ENCODE peak calls at places on chromosome 4, in four cellular contexts. One of them, this sample, is unnamed.

GRCh38 chr4:114263233-114263632 is 283.8 kb upstream of the ARSJ start:
- DNase-seq in GDM1: no peak
- DNase-seq in NCI-H774: no peak
- DNase-seq in B cell: no peak
- DNase-seq in this sample: peak

GRCh38 chr4:40283413-40283812 is 51.7 kb upstream of the CHRNA9 start:
- DNase-seq in GDM1: no peak
- DNase-seq in NCI-H774: no peak
- DNase-seq in B cell: no peak
- DNase-seq in this sample: no peak

GRCh38 chr4:143348233-143349077 is 11.8 kb downstream of the GAB1 start:
- DNase-seq in GDM1: no peak
- DNase-seq in NCI-H774: no peak
- DNase-seq in B cell: no peak
- DNase-seq in this sample: no peak

GRCh38 chr4:70772929-70773555 is 51.3 kb downstream of the RUFY3 start:
- DNase-seq in GDM1: no peak
- DNase-seq in NCI-H774: no peak
- DNase-seq in B cell: no peak
- DNase-seq in this sample: no peak

GRCh38 chr4:23887173-23887572 is 2.7 kb downstream of the PPARGC1A start:
- DNase-seq in GDM1: no peak
- DNase-seq in NCI-H774: no peak
- DNase-seq in B cell: no peak
- DNase-seq in this sample: no peak

GRCh38 chr4:124146071-124146470 is 566.5 kb downstream of the ANKRD50 start:
- DNase-seq in GDM1: no peak
- DNase-seq in NCI-H774: no peak
- DNase-seq in B cell: no peak
- DNase-seq in this sample: no peak

GRCh38 chr4:9970399-9971011 is 50.8 kb downstream of the SLC2A9 start:
- DNase-seq in GDM1: no peak
- DNase-seq in NCI-H774: no peak
- DNase-seq in B cell: peak
- DNase-seq in this sample: no peak

GRCh38 chr4:56289934-56290333 is 97.4 kb downstream of the AASDH start:
- DNase-seq in GDM1: no peak
- DNase-seq in NCI-H774: no peak
- DNase-seq in B cell: no peak
- DNase-seq in this sample: no peak

GRCh38 chr4:74433043-74433442 is 11.9 kb upstream of the AREG start:
- DNase-seq in GDM1: no peak
- DNase-seq in NCI-H774: no peak
- DNase-seq in B cell: no peak
- DNase-seq in this sample: no peak

GRCh38 chr4:22876281-22876680 is 183.5 kb downstream of the GBA3 start:
- DNase-seq in GDM1: no peak
- DNase-seq in NCI-H774: no peak
- DNase-seq in B cell: no peak
- DNase-seq in this sample: no peak

This sample was measured in mammary epithelial cell.